ENCODE peak calls at places on chromosomes 12 and 14, in six cellular contexts. T is HCT116, A is prostate gland, Y is sigmoid colon, N is stomach, Z is K562. O is an unnamed sample.

GRCh38 chr14:64196668-64197411 is 97.3 kb downstream of the ESR2 start:
- DNase-seq in T (no peak), A (no peak), Y (no peak), N (peak), Z (peak), O (no peak)

GRCh38 chr12:65823481-65824313 is 586 bp upstream of the HMGA2 start:
- DNase-seq in T (peak), A (peak), Y (peak), N (peak), Z (no peak), O (no peak)

GRCh38 chr12:22083167-22083566 is 37.1 kb downstream of the CMAS start:
- DNase-seq in T (peak), A (peak), Y (no peak), N (no peak), Z (peak), O (no peak)

GRCh38 chr14:75877292-75877691 is 104.5 kb downstream of the TGFB3 start:
- DNase-seq in T (no peak), A (no peak), Y (no peak), N (no peak), Z (no peak), O (no peak)

GRCh38 chr14:77124345-77125274 is 17.0 kb downstream of the ZDHHC22 start:
- DNase-seq in T (no peak), A (peak), Y (no peak), N (peak), Z (peak), O (no peak)

GRCh38 chr14:39050389-39050788 is 52.6 kb downstream of the SEC23A start:
- DNase-seq in T (no peak), A (no peak), Y (no peak), N (no peak), Z (no peak), O (no peak)

GRCh38 chr12:19800884-19801283 is 361.6 kb downstream of the AEBP2 start:
- DNase-seq in T (no peak), A (no peak), Y (no peak), N (no peak), Z (no peak), O (no peak)

GRCh38 chr14:76772300-76773187 is 11.3 kb downstream of the VASH1 start:
- DNase-seq in T (no peak), A (no peak), Y (peak), N (no peak), Z (peak), O (peak)

GRCh38 chr12:10610188-10610587 is 3.2 kb downstream of the MAGOHB start:
- DNase-seq in T (no peak), A (no peak), Y (no peak), N (no peak), Z (no peak), O (no peak)

GRCh38 chr12:91413591-91413990 is 231.0 kb upstream of the DCN start:
- DNase-seq in T (peak), A (peak), Y (no peak), N (no peak), Z (no peak), O (no peak)

GRCh38 chr14:98766818-98767217 is 505.2 kb downstream of the BCL11B start:
- DNase-seq in T (no peak), A (no peak), Y (no peak), N (no peak), Z (no peak), O (peak)

GRCh38 chr14:102795060-102795925 is 18.0 kb downstream of the TRAF3 start:
- DNase-seq in T (no peak), A (peak), Y (peak), N (peak), Z (peak), O (peak)

GRCh38 chr12:80188566-80188965 is 89.2 kb downstream of the OTOGL start:
- DNase-seq in T (no peak), A (no peak), Y (no peak), N (no peak), Z (no peak), O (no peak)

GRCh38 chr14:32027255-32027939 is 49.7 kb upstream of the ARHGAP5 start:
- DNase-seq in T (no peak), A (no peak), Y (no peak), N (no peak), Z (no peak), O (no peak)

GRCh38 chr12:127282786-127283565 is 984.0 kb upstream of the TMEM132C start:
- DNase-seq in T (no peak), A (no peak), Y (no peak), N (no peak), Z (no peak), O (no peak)

GRCh38 chr12:54526800-54527630 is 22.4 kb upstream of the PDE1B start:
- DNase-seq in T (peak), A (no peak), Y (no peak), N (peak), Z (peak), O (no peak)

GRCh38 chr12:1795785-1796514 is 24.4 kb upstream of the LRTM2 start:
- DNase-seq in T (peak), A (peak), Y (peak), N (peak), Z (peak), O (peak)
- TF ChIP-seq POLR2A in T (peak), A (peak), Y (peak), N (no peak), Z (no peak), O (peak)

DNA sequence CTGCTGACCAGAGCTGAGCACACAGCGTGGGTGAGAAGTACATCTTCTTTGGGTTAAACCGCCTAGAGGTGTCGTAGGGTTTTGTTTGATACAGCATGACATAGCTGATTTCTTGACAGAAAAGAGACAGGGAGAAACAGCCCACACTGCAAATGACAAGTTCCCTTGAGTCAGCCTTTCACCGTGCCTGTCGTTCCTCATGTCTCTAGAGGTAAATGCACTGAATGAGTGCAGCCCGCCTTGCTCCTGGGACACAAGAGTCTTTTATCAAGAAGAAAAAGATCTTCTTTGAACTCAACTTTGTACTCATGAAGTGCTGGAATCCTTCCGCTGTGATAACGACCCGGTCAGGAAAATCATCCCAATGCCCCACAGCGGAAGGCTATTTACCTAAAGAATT is 77.6 kb downstream of the TMEM132D start:
- DNase-seq in T (no peak), A (no peak), Y (no peak), N (no peak), Z (no peak), O (no peak)
- TF ChIP-seq POLR2AphosphoS5 in T (no peak), A (no peak), Y (no peak), N (no peak), Z (no peak), O (no peak)

DNA sequence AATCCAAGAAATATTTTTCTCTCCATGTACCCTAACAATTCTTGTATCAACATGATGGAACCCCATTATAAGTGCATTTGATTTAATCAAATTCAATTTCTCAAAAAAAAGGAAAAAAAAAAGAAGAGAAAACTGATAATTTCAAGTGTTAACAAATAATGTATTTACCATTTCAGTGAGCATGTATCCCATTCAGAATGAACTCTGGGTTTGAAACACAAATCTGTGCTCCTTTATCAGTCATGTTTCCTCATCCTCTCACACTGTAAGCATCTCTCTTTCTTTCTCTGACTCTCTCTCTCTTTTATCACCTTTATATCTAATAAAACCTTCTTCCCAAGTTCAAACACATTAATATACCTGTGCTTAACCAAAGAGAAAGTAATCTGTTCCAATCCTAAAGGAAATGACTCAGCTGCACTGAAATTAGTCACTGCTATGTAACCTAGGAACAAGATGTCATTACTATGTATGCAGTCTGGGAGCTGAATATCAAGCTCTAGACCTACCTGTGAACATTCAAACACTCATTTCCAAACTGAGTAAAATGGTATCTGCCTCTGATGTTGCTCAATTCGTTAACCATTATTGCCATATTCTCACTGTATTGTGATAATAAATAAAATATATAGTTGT is 135.0 kb upstream of the LRIG3 start:
- DNase-seq in T (peak), A (no peak), Y (no peak), N (no peak), Z (no peak), O (no peak)
- H3K4me3 ChIP-seq in T (no peak), A (no peak), Y (no peak), N (no peak), Z (no peak), O (no peak)

GRCh38 chr14:94381149-94382030 is 7.0 kb downstream of the SERPINA1 start:
- DNase-seq in T (no peak), A (no peak), Y (peak), N (no peak), Z (no peak), O (no peak)
- TF ChIP-seq POLR2A in T (no peak), A (no peak), Y (no peak), N (no peak), Z (no peak), O (no peak)

DNA sequence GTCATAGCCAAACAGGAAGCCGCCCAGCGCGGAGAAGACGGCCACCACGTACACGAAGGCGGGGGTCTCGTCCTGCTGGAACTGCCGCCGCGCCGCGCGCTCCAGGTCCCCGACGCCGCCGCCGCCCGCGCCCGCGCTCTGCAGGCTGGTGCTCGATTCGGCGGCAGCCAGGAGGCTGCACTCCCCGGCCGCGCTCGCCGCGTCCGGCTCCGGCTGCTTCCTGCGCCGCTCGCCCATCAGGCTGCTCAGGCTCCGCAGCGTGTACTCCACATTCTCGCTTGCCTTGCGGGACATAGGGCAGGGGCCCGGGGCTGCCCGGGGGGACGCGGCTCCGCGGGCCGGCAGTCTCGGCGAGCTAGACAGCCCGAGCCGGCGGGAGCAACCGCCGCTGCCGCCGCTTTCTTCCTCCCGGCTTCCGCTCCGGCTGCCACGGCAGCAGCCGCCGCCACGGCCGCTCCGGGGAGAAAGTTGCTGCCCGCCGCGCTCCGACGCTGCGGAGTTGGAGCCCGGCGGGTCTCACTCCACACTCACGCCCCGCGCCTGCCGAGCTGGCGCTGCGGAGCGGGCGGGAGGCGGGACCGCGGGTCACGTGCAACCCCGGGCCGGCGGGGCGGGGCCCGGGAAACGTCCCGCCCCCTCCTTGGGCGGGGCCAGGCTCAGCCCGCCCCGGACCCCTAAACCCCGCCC is at the start of gene SLC2A13:
- DNase-seq in T (peak), A (peak), Y (peak), N (peak), Z (peak), O (no peak)
- TF ChIP-seq POLR2AphosphoS5 in T (peak), A (peak), Y (peak), N (peak), Z (no peak), O (peak)

O was measured in vagina.